ENCODE peak calls at places on chromosomes 6 and 20, in six cellular contexts. P is HepG2, C is GM12878, I is K562, D is GM12891, N is H1. O is an unnamed sample.

GRCh38 chr20:3168079-3168828 is 5.1 kb downstream of the LZTS3 start:
- DNase-seq in P (peak), C (no peak), I (peak), D (no peak), N (peak), O (peak)

GRCh38 chr20:60102665-60103210 is 144.5 kb downstream of the CDH26 start:
- DNase-seq in P (no peak), C (no peak), I (no peak), D (no peak), N (no peak), O (no peak)

GRCh38 chr6:92708270-92708669 is 711.1 kb downstream of the EPHA7 start:
- DNase-seq in P (no peak), C (no peak), I (no peak), D (no peak), N (no peak), O (no peak)

GRCh38 chr20:10666221-10667076 is 7.3 kb downstream of the JAG1 start:
- DNase-seq in P (no peak), C (no peak), I (no peak), D (no peak), N (no peak), O (no peak)

GRCh38 chr6:8415913-8416312 is 19.4 kb downstream of the SLC35B3 start:
- DNase-seq in P (no peak), C (no peak), I (no peak), D (no peak), N (no peak), O (no peak)

GRCh38 chr20:39190666-39191570 is 228.8 kb downstream of the DHX35 start:
- DNase-seq in P (peak), C (no peak), I (no peak), D (no peak), N (no peak), O (no peak)

GRCh38 chr20:62367483-62368302 is 581 bp upstream of the LAMA5 start:
- DNase-seq in P (peak), C (no peak), I (no peak), D (no peak), N (peak), O (no peak)

GRCh38 chr6:31620586-31621319 is at the start of gene PRRC2A:
- DNase-seq in P (no peak), C (no peak), I (peak), D (peak), N (peak), O (peak)

GRCh38 chr20:24158271-24158670 is 169.7 kb upstream of the GGTLC1 start:
- DNase-seq in P (no peak), C (no peak), I (no peak), D (no peak), N (no peak), O (no peak)

GRCh38 chr6:101961357-101961756 is 567.8 kb downstream of the GRIK2 start:
- DNase-seq in P (no peak), C (no peak), I (no peak), D (no peak), N (no peak), O (no peak)

GRCh38 chr6:148193063-148193680 is 149.5 kb upstream of the SASH1 start:
- DNase-seq in P (no peak), C (no peak), I (no peak), D (no peak), N (no peak), O (no peak)

GRCh38 chr6:48068326-48069191 is 42.4 kb downstream of the PTCHD4 start:
- DNase-seq in P (no peak), C (no peak), I (no peak), D (no peak), N (peak), O (no peak)

GRCh38 chr20:34948030-34948429 is 7.6 kb downstream of the GSS start:
- DNase-seq in P (no peak), C (no peak), I (no peak), D (no peak), N (no peak), O (no peak)
- TF ChIP-seq TAF1 in P (no peak), C (no peak), I (no peak), D (no peak), N (no peak), O (no peak)

DNA sequence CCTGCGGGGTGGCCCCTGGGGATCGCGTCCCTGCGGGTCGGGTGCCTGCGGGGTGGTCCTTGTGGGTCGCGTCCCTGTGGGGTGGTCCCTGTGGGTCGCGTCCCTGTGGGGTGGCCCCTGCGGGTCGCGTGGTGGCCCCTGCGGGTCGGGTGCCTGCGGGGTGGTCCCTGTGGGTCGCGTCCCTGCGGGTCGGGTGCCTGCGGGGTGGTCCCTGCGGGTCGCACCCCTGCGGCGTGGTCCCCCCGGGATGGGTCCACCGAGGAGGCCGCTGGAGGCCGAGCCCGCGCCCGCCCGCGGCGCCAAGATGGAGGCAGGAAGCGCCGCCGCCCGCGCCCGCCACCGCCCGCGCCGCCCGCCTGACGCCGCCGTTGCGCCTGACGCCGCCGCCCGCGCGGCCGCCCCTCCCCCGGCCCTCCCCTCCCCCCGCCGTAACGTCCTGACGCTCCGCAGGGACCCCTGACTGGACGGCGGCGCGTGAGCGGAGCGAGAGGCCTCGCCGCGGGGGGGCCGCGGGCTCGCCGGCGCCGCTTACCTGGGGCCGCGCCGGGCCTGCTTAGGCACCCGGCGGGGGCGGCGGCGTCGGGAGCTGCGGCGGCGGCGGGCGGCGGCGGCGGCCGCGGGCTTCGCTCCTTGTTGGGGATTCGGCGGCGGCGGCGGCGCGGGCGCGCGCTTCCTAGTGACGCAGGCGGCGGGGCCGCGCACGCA is at the start of gene GMEB2:
- DNase-seq in P (peak), C (no peak), I (peak), D (peak), N (peak), O (peak)
- TF ChIP-seq POLR2A in P (peak), C (peak), I (no peak), D (no peak), N (peak), O (peak)

DNA sequence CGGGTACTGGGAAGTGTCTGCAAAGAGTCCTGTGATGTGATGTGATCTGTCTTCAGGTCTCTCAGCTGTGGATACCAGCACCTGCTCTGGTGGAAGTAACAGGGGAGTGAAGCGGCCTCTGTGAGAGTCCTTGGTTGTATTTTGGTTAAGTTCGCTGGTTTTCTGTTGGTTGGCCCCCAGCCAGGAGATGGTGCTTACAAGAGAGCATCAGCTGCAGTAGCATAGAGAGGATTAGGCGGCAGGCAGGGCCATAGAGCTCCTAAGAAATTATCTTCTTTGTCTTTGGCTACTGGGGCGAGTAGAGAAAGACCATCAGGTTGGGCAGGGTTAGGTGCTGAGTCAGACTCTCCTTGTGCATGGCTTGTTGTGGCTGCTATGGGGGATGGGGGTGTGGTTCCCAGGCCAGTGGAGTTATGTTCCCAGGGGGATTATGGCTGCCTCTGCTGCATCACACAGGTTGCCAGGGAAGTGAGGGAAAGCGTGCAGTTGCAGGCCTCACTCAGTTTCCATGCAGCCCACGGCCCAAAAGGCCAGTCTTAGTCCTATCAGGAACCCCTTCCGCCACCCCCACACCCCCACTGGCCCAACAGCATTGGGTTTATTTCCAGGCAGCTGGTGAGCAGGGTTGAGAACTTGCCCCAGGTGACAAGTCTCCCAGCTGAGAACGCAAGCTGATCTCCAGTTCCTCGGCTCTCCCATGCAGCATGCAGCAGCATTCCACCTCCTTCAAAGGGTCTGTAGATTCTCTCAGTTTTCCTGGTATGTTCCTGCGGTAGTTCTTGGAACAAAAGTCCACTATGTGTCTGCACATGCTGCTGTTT is 243.7 kb downstream of the UTRN start:
- DNase-seq in P (no peak), C (no peak), I (no peak), D (no peak), N (no peak), O (no peak)
- TF ChIP-seq TAF1 in P (no peak), C (no peak), I (no peak), D (no peak), N (no peak), O (no peak)

GRCh38 chr6:145734486-145735355 is 599 bp downstream of the EPM2A start:
- DNase-seq in P (peak), C (no peak), I (peak), D (peak), N (peak), O (peak)
- TF ChIP-seq POLR2A in P (peak), C (peak), I (peak), D (no peak), N (peak), O (peak)

GRCh38 chr20:38141154-38141888 is 23.7 kb downstream of the TGM2 start:
- DNase-seq in P (no peak), C (no peak), I (peak), D (no peak), N (no peak), O (no peak)
- TF ChIP-seq TAF1 in P (no peak), C (no peak), I (no peak), D (no peak), N (no peak), O (no peak)

GRCh38 chr20:45860573-45861011 is 3.2 kb downstream of the ZSWIM3 start:
- DNase-seq in P (no peak), C (no peak), I (no peak), D (no peak), N (no peak), O (no peak)

GRCh38 chr20:45861157-45862075 is 4.0 kb downstream of the ZSWIM3 start:
- DNase-seq in P (peak), C (no peak), I (no peak), D (no peak), N (no peak), O (no peak)

GRCh38 chr20:45853484-45853883 is 3.7 kb downstream of the ACOT8 start:
- DNase-seq in P (no peak), C (no peak), I (no peak), D (no peak), N (peak), O (no peak)

GRCh38 chr20:45857836-45858250 is 429 bp downstream of the ZSWIM3 start:
- DNase-seq in P (no peak), C (peak), I (peak), D (peak), N (no peak), O (peak)

GRCh38 chr20:45857114-45857835 is at the start of the genes ACOT8 and ZSWIM3:
- DNase-seq in P (peak), C (peak), I (peak), D (peak), N (peak), O (peak)
- TF ChIP-seq POLR2A in P (peak), C (peak), I (peak), D (peak), N (no peak), O (peak)

GRCh38 chr6:74507649-74508048 is 698.2 kb downstream of the COL12A1 start:
- DNase-seq in P (no peak), C (no peak), I (no peak), D (no peak), N (no peak), O (no peak)

GRCh38 chr6:74504941-74505340 is 700.9 kb downstream of the COL12A1 start:
- DNase-seq in P (no peak), C (no peak), I (no peak), D (no peak), N (no peak), O (no peak)

GRCh38 chr6:74505391-74505790 is 700.5 kb downstream of the COL12A1 start:
- DNase-seq in P (no peak), C (no peak), I (no peak), D (no peak), N (no peak), O (no peak)

GRCh38 chr6:74510878-74511277 is 695.0 kb downstream of the COL12A1 start:
- DNase-seq in P (no peak), C (no peak), I (no peak), D (no peak), N (no peak), O (no peak)
- TF ChIP-seq TAF1 in P (no peak), C (no peak), I (no peak), D (no peak), N (no peak), O (no peak)

DNA sequence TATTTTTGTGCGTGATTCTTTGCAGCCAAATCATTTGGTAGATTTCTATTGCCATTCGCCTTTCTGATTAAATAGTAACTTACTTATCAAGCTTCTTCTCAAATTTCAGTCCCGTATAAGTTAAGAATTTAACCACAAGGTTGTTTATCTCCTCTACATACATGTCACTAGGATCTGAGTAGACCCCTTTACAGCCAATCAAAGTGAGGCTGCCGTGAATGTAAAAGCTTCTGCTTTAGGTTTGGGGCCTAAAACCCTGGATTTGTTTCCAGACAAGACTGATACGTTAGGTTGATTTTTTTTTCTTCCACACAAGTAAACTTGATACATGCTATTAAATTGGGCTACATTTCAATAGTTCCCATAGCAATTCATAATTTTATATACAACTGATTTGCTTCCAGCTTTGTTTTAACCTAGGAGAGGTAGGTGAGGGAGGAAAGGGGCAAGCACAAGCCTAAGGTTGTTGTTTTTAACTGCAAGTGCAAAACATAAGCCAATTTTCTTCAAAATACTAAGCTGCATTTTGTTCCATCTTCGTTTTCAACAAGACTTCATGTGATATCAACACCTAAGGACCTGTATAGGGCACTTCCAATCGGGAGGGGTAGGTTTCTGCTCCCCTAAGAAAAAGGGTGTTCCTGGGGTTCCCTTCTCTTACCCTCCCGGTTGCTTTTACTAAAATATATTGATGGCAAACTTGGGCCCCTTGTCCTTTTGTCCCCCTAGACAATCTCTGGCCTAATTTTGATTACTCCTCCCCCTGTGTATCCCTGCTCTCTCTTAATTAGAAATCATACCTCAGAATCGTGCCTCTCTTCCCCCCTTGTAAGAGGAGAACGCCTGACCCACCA is 1.7 kb downstream of the RANBP9 start:
- DNase-seq in P (peak), C (no peak), I (peak), D (no peak), N (no peak), O (no peak)
- TF ChIP-seq POLR2A in P (no peak), C (no peak), I (no peak), D (no peak), N (no peak), O (no peak)

GRCh38 chr6:142047934-142048592 is 84.7 kb upstream of the GJE1 start:
- DNase-seq in P (no peak), C (no peak), I (no peak), D (no peak), N (no peak), O (no peak)

GRCh38 chr6:142051404-142051803 is 81.3 kb upstream of the GJE1 start:
- DNase-seq in P (no peak), C (no peak), I (no peak), D (no peak), N (no peak), O (no peak)

GRCh38 chr6:142048593-142048980 is 84.1 kb upstream of the GJE1 start:
- DNase-seq in P (no peak), C (no peak), I (no peak), D (no peak), N (no peak), O (no peak)

DNA sequence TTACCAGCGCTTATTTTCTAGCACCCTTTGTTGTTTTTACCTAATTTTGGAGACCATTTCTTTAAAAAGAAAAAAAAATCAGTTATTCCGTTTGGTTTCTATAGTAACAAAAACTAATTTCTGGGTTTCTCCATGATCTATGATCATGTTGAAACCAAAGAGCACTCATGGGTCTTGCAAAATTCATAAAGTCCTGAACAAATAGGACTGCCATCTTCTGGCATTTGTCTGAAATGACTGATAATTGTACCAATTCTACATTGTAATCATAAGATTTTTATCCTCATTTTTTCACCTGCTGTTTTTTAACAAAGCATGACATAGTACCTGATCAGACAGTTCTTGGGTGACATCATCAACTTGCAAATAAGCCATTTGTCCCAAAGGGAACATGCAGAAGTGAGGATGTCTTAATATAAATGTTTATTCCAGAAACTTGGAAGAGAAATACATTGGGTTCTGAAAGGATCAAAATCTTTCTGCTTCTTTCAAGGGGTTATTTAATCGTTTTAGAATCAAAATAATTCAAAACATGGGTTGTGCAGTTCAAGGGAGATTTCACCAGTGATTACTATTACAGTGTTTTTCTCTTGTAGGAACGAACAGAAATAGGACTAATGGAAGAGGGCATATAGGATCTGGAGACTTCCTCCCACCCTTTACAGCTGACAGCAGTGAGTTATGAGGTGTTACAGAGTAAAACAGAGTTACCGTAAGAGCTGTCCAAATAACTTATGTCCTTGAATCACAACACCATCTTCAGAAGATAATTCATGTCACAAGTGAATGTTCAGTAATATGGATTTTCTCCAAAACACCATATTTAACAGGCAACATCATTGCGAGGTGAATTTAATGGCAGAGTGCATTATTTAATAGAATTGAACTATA is 87.1 kb upstream of the GJE1 start:
- DNase-seq in P (no peak), C (no peak), I (no peak), D (no peak), N (no peak), O (no peak)
- TF ChIP-seq TAF1 in P (no peak), C (no peak), I (no peak), D (no peak), N (no peak), O (no peak)